ENCODE peak calls at places on chromosome 21, in four cellular contexts. I is H9, X is mesendoderm, J is H1. K is an unnamed sample.
A peak's percentile ranks its signal among the peaks of the same experiment; 100 is the strongest.

GRCh38 chr21:38804617-38805281 is 980 bp upstream of the ETS2 start:
- DNase-seq in I (peak; percentile 61), X (no peak), J (peak; percentile 76), K (peak; percentile 54)

GRCh38 chr21:34891610-34891943 is 157.5 kb downstream of the RUNX1 start:
- DNase-seq in I (no peak), X (no peak), J (no peak), K (no peak)

GRCh38 chr21:30994917-30995316 is 43.4 kb downstream of the KRTAP19-8 start:
- DNase-seq in I (no peak), X (peak; percentile 23), J (no peak), K (no peak)

GRCh38 chr21:36542312-36543101 is 62.6 kb upstream of the CLDN14 start:
- DNase-seq in I (peak; percentile 70), X (peak; percentile 77), J (peak; percentile 61), K (no peak)

GRCh38 chr21:26920055-26920454 is 46.8 kb downstream of the ADAMTS5 start:
- DNase-seq in I (no peak), X (no peak), J (no peak), K (peak; percentile 53)

GRCh38 chr21:16124397-16125130 is 394.8 kb downstream of the USP25 start:
- DNase-seq in I (no peak), X (no peak), J (no peak), K (peak; percentile 89)

GRCh38 chr21:44713130-44713529 is 1.8 kb upstream of the TSPEAR start:
- DNase-seq in I (no peak), X (no peak), J (peak; percentile 45), K (no peak)

GRCh38 chr21:33140288-33140687 is 70.3 kb downstream of the OLIG1 start:
- DNase-seq in I (no peak), X (no peak), J (no peak), K (no peak)

GRCh38 chr21:39525601-39526000 is 73.8 kb downstream of the SH3BGR start:
- DNase-seq in I (no peak), X (no peak), J (no peak), K (no peak)

GRCh38 chr21:35705237-35705887 is 355.0 kb downstream of the SETD4 start:
- DNase-seq in I (no peak), X (no peak), J (no peak), K (no peak)

GRCh38 chr21:45844181-45844580 is 137.4 kb upstream of the COL6A1 start:
- DNase-seq in I (peak; percentile 19), X (no peak), J (no peak), K (no peak)

GRCh38 chr21:45312296-45312695 is 24.6 kb upstream of the POFUT2 start:
- DNase-seq in I (no peak), X (no peak), J (no peak), K (no peak)

GRCh38 chr21:46401186-46401910 is 57.3 kb upstream of the DIP2A start:
- DNase-seq in I (no peak), X (no peak), J (no peak), K (no peak)

GRCh38 chr21:27831821-27832569 is 865.1 kb upstream of the ADAMTS5 start:
- DNase-seq in I (no peak), X (no peak), J (no peak), K (peak; percentile 57)

GRCh38 chr21:44353200-44353970 is at the start of gene TRPM2:
- DNase-seq in I (no peak), X (no peak), J (no peak), K (no peak)

GRCh38 chr21:34807146-34807880 is 138.5 kb downstream of the CLIC6 start:
- DNase-seq in I (no peak), X (peak; percentile 87), J (no peak), K (peak; percentile 97)

GRCh38 chr21:33293811-33294216 is 27.6 kb downstream of the IL10RB start:
- DNase-seq in I (no peak), X (no peak), J (no peak), K (no peak)

GRCh38 chr21:31103571-31104265 is 65.4 kb upstream of the KRTAP19-8 start:
- DNase-seq in I (no peak), X (no peak), J (no peak), K (no peak)

GRCh38 chr21:26966978-26967913 is at the start of gene ADAMTS5:
- DNase-seq in I (peak; percentile 52), X (peak; percentile 90), J (peak; percentile 69), K (peak; percentile 69)

GRCh38 chr21:36135391-36136094 is 664 bp downstream of the CBR3 start:
- DNase-seq in I (peak; percentile 62), X (peak; percentile 81), J (peak; percentile 61), K (peak; percentile 83)

GRCh38 chr21:33644383-33645074 is 2.2 kb downstream of the ITSN1 start:
- DNase-seq in I (no peak), X (peak; percentile 67), J (no peak), K (peak; percentile 66)

GRCh38 chr21:44402323-44403105 is 49.1 kb downstream of the TRPM2 start:
- DNase-seq in I (peak; percentile 21), X (no peak), J (no peak), K (no peak)

GRCh38 chr21:32350211-32350980 is 42.4 kb downstream of the URB1 start:
- DNase-seq in I (peak; percentile 3), X (no peak), J (no peak), K (no peak)

GRCh38 chr21:45910548-45911221 is 70.9 kb upstream of the COL6A1 start:
- DNase-seq in I (no peak), X (no peak), J (no peak), K (no peak)

GRCh38 chr21:31034378-31034777 is 3.9 kb downstream of the KRTAP19-8 start:
- DNase-seq in I (no peak), X (peak; percentile 13), J (no peak), K (no peak)

GRCh38 chr21:27536319-27536718 is 569.4 kb upstream of the ADAMTS5 start:
- DNase-seq in I (no peak), X (no peak), J (no peak), K (peak; percentile 75)

GRCh38 chr21:24014381-24014780 is 1592.9 kb downstream of the MRPL39 start:
- DNase-seq in I (no peak), X (no peak), J (no peak), K (no peak)
- H3K56ac ChIP-seq in I (no peak overlapping the region), X (no peak overlapping the region), J (no peak overlapping the region), K (no peak overlapping the region)

DNA sequence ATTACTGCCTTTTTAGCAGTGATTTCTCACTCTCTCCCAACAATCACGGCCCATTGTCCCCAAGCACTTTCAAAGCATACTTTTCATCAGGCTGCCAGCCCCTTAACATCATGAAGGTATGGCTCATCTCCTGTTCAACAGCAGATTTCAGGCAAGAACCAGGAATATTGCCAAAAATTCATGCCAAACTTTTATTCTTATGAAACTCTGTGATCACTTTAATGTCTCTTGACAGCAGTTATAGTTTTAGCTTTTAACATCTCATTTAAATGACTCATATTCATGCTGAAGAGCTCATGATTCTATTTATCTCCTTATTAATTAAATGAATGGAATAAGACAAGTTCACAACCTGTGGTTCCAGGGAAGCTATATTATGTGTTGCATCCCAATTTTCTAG is 235.1 kb downstream of the GRIK1 start:
- DNase-seq in I (no peak), X (no peak), J (no peak), K (peak; percentile 6)
- H3K56ac ChIP-seq in I (no peak overlapping the region), X (no peak overlapping the region), J (no peak overlapping the region), K (no peak overlapping the region)

GRCh38 chr21:41601573-41602371 is 93.8 kb upstream of the TMPRSS2 start:
- DNase-seq in I (no peak), X (no peak), J (no peak), K (peak; percentile 13)
- H3K56ac ChIP-seq in I (no peak overlapping the region), X (no peak overlapping the region), J (no peak overlapping the region), K (no peak overlapping the region)

GRCh38 chr21:17514124-17514481 is 1.3 kb downstream of the CXADR start:
- DNase-seq in I (peak; percentile 67), X (peak; percentile 94), J (no peak), K (no peak)

GRCh38 chr21:17524635-17525034 is 11.8 kb downstream of the CXADR start:
- DNase-seq in I (no peak), X (no peak), J (no peak), K (no peak)

GRCh38 chr21:17519208-17519738 is 6.4 kb downstream of the CXADR start:
- DNase-seq in I (no peak), X (no peak), J (no peak), K (no peak)

GRCh38 chr21:17523007-17523451 is 10.2 kb downstream of the CXADR start:
- DNase-seq in I (no peak), X (peak; percentile 74), J (no peak), K (no peak)

GRCh38 chr21:17519965-17520364 is 7.1 kb downstream of the CXADR start:
- DNase-seq in I (no peak), X (no peak), J (no peak), K (no peak)
- H3K56ac ChIP-seq in I (no peak overlapping the region), X (no peak overlapping the region), J (no peak overlapping the region), K (no peak overlapping the region)

GRCh38 chr21:37658994-37659458 is 257.2 kb downstream of the KCNJ6 start:
- DNase-seq in I (no peak), X (peak; percentile 33), J (no peak), K (peak; percentile 72)

GRCh38 chr21:37660709-37661108 is 255.5 kb downstream of the KCNJ6 start:
- DNase-seq in I (no peak), X (no peak), J (no peak), K (no peak)

GRCh38 chr21:37656899-37657298 is 259.4 kb downstream of the KCNJ6 start:
- DNase-seq in I (no peak), X (no peak), J (no peak), K (no peak)

GRCh38 chr21:37659874-37660273 is 256.4 kb downstream of the KCNJ6 start:
- DNase-seq in I (no peak), X (no peak), J (no peak), K (no peak)

GRCh38 chr21:37658121-37658993 is 257.9 kb downstream of the KCNJ6 start:
- DNase-seq in I (no peak), X (no peak), J (no peak), K (no peak)
- H3K56ac ChIP-seq in I (no peak overlapping the region), X (peak overlapping the region; percentile 7), J (no peak overlapping the region), K (no peak overlapping the region)

DNA sequence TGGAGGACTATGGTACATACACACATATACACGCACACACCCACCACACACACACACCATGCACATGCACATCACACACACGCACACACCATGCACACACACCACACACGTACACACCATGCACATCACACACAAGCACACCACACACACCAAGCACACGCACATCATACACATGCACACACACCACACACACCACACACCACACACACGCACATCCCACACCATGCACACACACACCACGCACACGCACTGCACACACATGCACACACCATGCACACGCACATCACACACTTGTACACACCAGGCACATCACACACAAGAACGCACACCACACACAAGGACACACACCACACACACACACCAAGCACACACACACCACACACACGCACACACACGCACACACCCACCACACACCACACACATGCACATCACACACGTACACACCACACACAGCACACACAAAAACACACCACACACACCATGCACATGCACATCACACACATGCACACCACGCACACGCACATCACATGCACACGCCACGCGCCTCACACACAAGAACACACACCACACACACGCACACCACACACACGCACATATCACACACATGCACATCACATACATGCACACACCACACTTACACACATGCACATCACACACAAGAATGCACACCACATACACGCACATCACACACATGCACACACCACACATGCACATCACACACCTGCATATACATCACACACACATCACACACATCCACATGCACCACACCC is 9.2 kb downstream of the PDE9A start:
- DNase-seq in I (no peak), X (no peak), J (no peak), K (no peak)
- H3K56ac ChIP-seq in I (no peak overlapping the region), X (no peak overlapping the region), J (peak overlapping the region; percentile 80), K (no peak overlapping the region)

DNA sequence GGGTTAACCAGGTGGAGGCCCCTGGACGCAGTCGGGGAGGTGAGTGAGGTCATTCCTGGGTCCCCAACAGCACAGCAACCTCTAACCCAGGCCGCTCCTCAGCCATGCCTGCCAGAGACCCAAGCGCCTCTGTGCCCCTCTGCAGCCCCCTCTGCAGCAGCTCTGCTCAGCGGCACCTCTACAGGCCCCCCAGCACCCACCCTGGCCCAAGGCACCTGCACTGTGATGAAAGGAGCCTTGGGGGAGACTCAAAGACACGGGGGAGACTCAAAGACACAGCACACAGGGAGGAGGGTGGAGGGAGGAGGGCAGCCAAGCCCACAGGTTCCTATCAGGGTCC is 19.5 kb downstream of the WDR4 start:
- DNase-seq in I (no peak), X (no peak), J (no peak), K (no peak)
- H3K56ac ChIP-seq in I (no peak overlapping the region), X (no peak overlapping the region), J (no peak overlapping the region), K (no peak overlapping the region)

K was measured in IMR-90.